ENCODE peak calls at places on chromosomes 1 and 21, in ten cellular contexts. N, Q, V, O, T, M, R, X, W and Y are unnamed samples.
A peak's percentile ranks its signal among the peaks of the same experiment; 100 is the strongest.

GRCh38 chr1:1680912-1681273 is 11.7 kb downstream of the SLC35E2B start:
- DNase-seq in N (no peak), Q (no peak), V (no peak), O (peak; percentile 11), T (no peak), M (peak; percentile 40), R (peak; percentile 3), X (no peak), W (no peak), Y (no peak)

GRCh38 chr1:94832446-94832845 is 12.3 kb downstream of the SLC44A3 start:
- DNase-seq in N (no peak), Q (no peak), V (peak; percentile 28), O (no peak), T (no peak), M (no peak), R (no peak), X (no peak), W (no peak), Y (no peak)

GRCh38 chr1:205812271-205812877 is 624 bp downstream of the SLC41A1 start:
- DNase-seq in N (peak; percentile 7), Q (no peak), V (peak; percentile 25), O (no peak), T (peak; percentile 50), M (peak; percentile 76), R (no peak), X (no peak), W (peak; percentile 74), Y (no peak)

GRCh38 chr21:15706686-15707085 is 23.1 kb upstream of the USP25 start:
- DNase-seq in N (no peak), Q (no peak), V (peak; percentile 96), O (no peak), T (no peak), M (no peak), R (no peak), X (no peak), W (no peak), Y (no peak)

GRCh38 chr1:6176751-6177150 is 3.4 kb downstream of the CHD5 start:
- DNase-seq in N (no peak), Q (no peak), V (no peak), O (no peak), T (no peak), M (no peak), R (no peak), X (no peak), W (no peak), Y (no peak)

GRCh38 chr1:5972198-5972520 is 20.1 kb downstream of the NPHP4 start:
- DNase-seq in N (no peak), Q (no peak), V (no peak), O (no peak), T (no peak), M (peak; percentile 49), R (no peak), X (no peak), W (no peak), Y (peak; percentile 12)

GRCh38 chr1:29505537-29506220 is 269.4 kb downstream of the PTPRU start:
- DNase-seq in N (no peak), Q (no peak), V (no peak), O (no peak), T (no peak), M (peak; percentile 32), R (no peak), X (no peak), W (no peak), Y (peak; percentile 10)

GRCh38 chr1:200905411-200906052 is 10.8 kb downstream of the INAVA start:
- DNase-seq in N (no peak), Q (no peak), V (no peak), O (no peak), T (no peak), M (no peak), R (no peak), X (no peak), W (no peak), Y (no peak)

GRCh38 chr1:233543338-233544255 is 70.3 kb upstream of the KCNK1 start:
- DNase-seq in N (no peak), Q (no peak), V (peak; percentile 68), O (no peak), T (no peak), M (no peak), R (no peak), X (peak; percentile 21), W (no peak), Y (peak; percentile 68)

GRCh38 chr1:70290248-70290647 is 64.3 kb downstream of the ANKRD13C start:
- DNase-seq in N (no peak), Q (no peak), V (no peak), O (no peak), T (no peak), M (no peak), R (no peak), X (no peak), W (no peak), Y (no peak)

GRCh38 chr1:184002071-184002470 is 35.5 kb downstream of the COLGALT2 start:
- DNase-seq in N (no peak), Q (no peak), V (peak; percentile 88), O (no peak), T (no peak), M (no peak), R (no peak), X (no peak), W (peak; percentile 63), Y (peak; percentile 67)

GRCh38 chr1:13832536-13832935 is 132.5 kb downstream of the PRDM2 start:
- DNase-seq in N (no peak), Q (peak; percentile 75), V (no peak), O (no peak), T (no peak), M (no peak), R (no peak), X (no peak), W (no peak), Y (no peak)

GRCh38 chr1:31310131-31310530 is 13.3 kb downstream of the ZCCHC17 start:
- DNase-seq in N (no peak), Q (no peak), V (no peak), O (no peak), T (no peak), M (no peak), R (no peak), X (no peak), W (no peak), Y (no peak)

GRCh38 chr1:198121058-198121829 is 35.6 kb upstream of the NEK7 start:
- DNase-seq in N (no peak), Q (no peak), V (peak; percentile 49), O (peak; percentile 34), T (no peak), M (no peak), R (no peak), X (no peak), W (no peak), Y (no peak)

GRCh38 chr1:16924216-16924918 is 2.6 kb downstream of the CROCC start:
- DNase-seq in N (no peak), Q (no peak), V (no peak), O (no peak), T (no peak), M (no peak), R (no peak), X (peak; percentile 13), W (no peak), Y (no peak)
- H3K27ac ChIP-seq in N (no peak overlapping the region), Q (no peak overlapping the region), V (no peak overlapping the region), O (no peak overlapping the region), T (no peak overlapping the region), M (no peak overlapping the region), R (no peak overlapping the region), X (no peak overlapping the region), W (peak overlapping the region; percentile 53), Y (no peak overlapping the region)

GRCh38 chr1:25757151-25757845 is 42.7 kb upstream of the SELENON start:
- DNase-seq in N (no peak), Q (no peak), V (no peak), O (no peak), T (no peak), M (no peak), R (no peak), X (no peak), W (no peak), Y (no peak)
- H3K27ac ChIP-seq in N (no peak overlapping the region), Q (no peak overlapping the region), V (no peak overlapping the region), O (no peak overlapping the region), T (no peak overlapping the region), M (no peak overlapping the region), R (no peak overlapping the region), X (no peak overlapping the region), W (no peak overlapping the region), Y (no peak overlapping the region)

GRCh38 chr1:169111472-169111871 is 5.0 kb downstream of the ATP1B1 start:
- DNase-seq in N (no peak), Q (no peak), V (no peak), O (no peak), T (no peak), M (no peak), R (no peak), X (no peak), W (no peak), Y (no peak)
- H3K27ac ChIP-seq in N (no peak overlapping the region), Q (peak overlapping the region; percentile 98), V (no peak overlapping the region), O (peak overlapping the region; percentile 23), T (peak overlapping the region; percentile 93), M (no peak overlapping the region), R (no peak overlapping the region), X (peak overlapping the region; percentile 96), W (no peak overlapping the region), Y (peak overlapping the region; percentile 97)

GRCh38 chr1:209412036-209412435 is 171.5 kb upstream of the CAMK1G start:
- DNase-seq in N (no peak), Q (no peak), V (peak; percentile 30), O (no peak), T (no peak), M (no peak), R (no peak), X (no peak), W (no peak), Y (no peak)
- H3K27ac ChIP-seq in N (no peak overlapping the region), Q (no peak overlapping the region), V (no peak overlapping the region), O (peak overlapping the region; percentile 62), T (peak overlapping the region; percentile 9), M (no peak overlapping the region), R (peak overlapping the region; percentile 18), X (no peak overlapping the region), W (no peak overlapping the region), Y (no peak overlapping the region)

GRCh38 chr1:59814180-59814900 is 409 bp upstream of the HOOK1 start:
- DNase-seq in N (peak; percentile 66), Q (no peak), V (peak; percentile 4), O (peak; percentile 87), T (no peak), M (peak; percentile 66), R (peak; percentile 68), X (peak; percentile 42), W (peak; percentile 94), Y (peak; percentile 33)

GRCh38 chr1:59816318-59816878 is 1.6 kb downstream of the HOOK1 start:
- DNase-seq in N (no peak), Q (no peak), V (no peak), O (no peak), T (no peak), M (no peak), R (no peak), X (no peak), W (no peak), Y (no peak)

GRCh38 chr1:59819566-59820438 is 5.1 kb downstream of the HOOK1 start:
- DNase-seq in N (no peak), Q (no peak), V (no peak), O (no peak), T (no peak), M (no peak), R (no peak), X (no peak), W (no peak), Y (no peak)

GRCh38 chr1:59815892-59816291 is 1.1 kb downstream of the HOOK1 start:
- DNase-seq in N (no peak), Q (no peak), V (no peak), O (no peak), T (no peak), M (no peak), R (no peak), X (no peak), W (no peak), Y (no peak)

GRCh38 chr1:59814901-59815825 is at the start of gene HOOK1:
- DNase-seq in N (no peak), Q (no peak), V (no peak), O (peak; percentile 34), T (no peak), M (no peak), R (peak; percentile 11), X (no peak), W (peak; percentile 22), Y (no peak)
- H3K27ac ChIP-seq in N (peak within 1 kb of the TSS; percentile 7), Q (no peak within 1 kb of the TSS), V (peak within 1 kb of the TSS; percentile 38), O (peak within 1 kb of the TSS; percentile 67), T (no peak within 1 kb of the TSS), M (no peak within 1 kb of the TSS), R (no peak within 1 kb of the TSS), X (no peak within 1 kb of the TSS), W (no peak within 1 kb of the TSS), Y (peak within 1 kb of the TSS; percentile 62)